ENCODE peak calls at places on chromosomes 1 and 21, in nine cellular contexts. G, Q, S, F, C, M, E, Z and D are unnamed samples.

GRCh38 chr1:209218986-209219385 is 364.5 kb upstream of the CAMK1G start:
- DNase-seq in G (no peak), Q (no peak), S (no peak), F (no peak), C (no peak), M (no peak), E (no peak), Z (peak; percentile 41), D (no peak)

GRCh38 chr1:185156321-185156853 is 366 bp downstream of the TRMT1L start:
- DNase-seq in G (no peak), Q (no peak), S (no peak), F (no peak), C (no peak), M (no peak), E (no peak), Z (no peak), D (no peak)

GRCh38 chr1:215523128-215523861 is 43.8 kb upstream of the KCTD3 start:
- DNase-seq in G (no peak), Q (no peak), S (no peak), F (no peak), C (no peak), M (no peak), E (no peak), Z (no peak), D (no peak)

GRCh38 chr21:38289697-38290096 is 32.9 kb downstream of the KCNJ15 start:
- DNase-seq in G (no peak), Q (no peak), S (no peak), F (peak; percentile 51), C (peak; percentile 65), M (no peak), E (no peak), Z (peak; percentile 95), D (peak; percentile 98)

GRCh38 chr1:84632975-84633427 is 57.3 kb downstream of the SSX2IP start:
- DNase-seq in G (no peak), Q (no peak), S (peak; percentile 30), F (no peak), C (no peak), M (no peak), E (no peak), Z (peak; percentile 49), D (peak; percentile 62)

GRCh38 chr1:209648366-209648765 is 3.9 kb downstream of the LAMB3 start:
- DNase-seq in G (no peak), Q (no peak), S (no peak), F (no peak), C (no peak), M (no peak), E (no peak), Z (no peak), D (no peak)

GRCh38 chr1:66704177-66704880 is 47.9 kb upstream of the DYNLT5 start:
- DNase-seq in G (no peak), Q (no peak), S (no peak), F (no peak), C (no peak), M (no peak), E (no peak), Z (no peak), D (no peak)

GRCh38 chr1:246151796-246152434 is 355.2 kb downstream of the SMYD3 start:
- DNase-seq in G (no peak), Q (no peak), S (no peak), F (no peak), C (no peak), M (no peak), E (no peak), Z (no peak), D (no peak)

GRCh38 chr1:21149862-21150432 is 26.8 kb downstream of the EIF4G3 start:
- DNase-seq in G (no peak), Q (no peak), S (no peak), F (no peak), C (no peak), M (no peak), E (peak; percentile 11), Z (peak; percentile 91), D (peak; percentile 55)

GRCh38 chr1:10071640-10072039 is 38.9 kb downstream of the UBE4B start:
- DNase-seq in G (no peak), Q (no peak), S (no peak), F (no peak), C (no peak), M (no peak), E (no peak), Z (no peak), D (no peak)

GRCh38 chr1:31614538-31615005 is 2.9 kb upstream of the HCRTR1 start:
- DNase-seq in G (no peak), Q (no peak), S (no peak), F (peak; percentile 51), C (no peak), M (no peak), E (no peak), Z (no peak), D (no peak)

GRCh38 chr1:205012416-205013140 is 30.4 kb upstream of the CNTN2 start:
- DNase-seq in G (no peak), Q (no peak), S (no peak), F (no peak), C (no peak), M (no peak), E (no peak), Z (no peak), D (no peak)

GRCh38 chr1:56710646-56711045 is 65.5 kb downstream of the PRKAA2 start:
- DNase-seq in G (no peak), Q (no peak), S (no peak), F (no peak), C (no peak), M (no peak), E (no peak), Z (peak; percentile 54), D (peak; percentile 38)

GRCh38 chr1:222995230-222995580 is 147.8 kb downstream of the TLR5 start:
- DNase-seq in G (no peak), Q (no peak), S (no peak), F (no peak), C (no peak), M (no peak), E (no peak), Z (no peak), D (peak; percentile 92)

GRCh38 chr1:942864-943533 is 16.1 kb downstream of the NOC2L start:
- DNase-seq in G (no peak), Q (peak; percentile 55), S (no peak), F (no peak), C (peak; percentile 93), M (no peak), E (no peak), Z (no peak), D (no peak)

GRCh38 chr1:7253118-7253480 is 467.8 kb downstream of the CAMTA1 start:
- DNase-seq in G (no peak), Q (no peak), S (no peak), F (no peak), C (no peak), M (no peak), E (no peak), Z (no peak), D (no peak)

GRCh38 chr1:183234660-183235476 is 48.8 kb downstream of the LAMC2 start:
- DNase-seq in G (no peak), Q (peak; percentile 56), S (peak; percentile 53), F (peak; percentile 90), C (peak; percentile 77), M (peak; percentile 73), E (peak; percentile 49), Z (peak; percentile 97), D (peak; percentile 100)

GRCh38 chr21:45258476-45258875 is 29.2 kb downstream of the POFUT2 start:
- DNase-seq in G (no peak), Q (no peak), S (peak; percentile 15), F (peak; percentile 15), C (peak; percentile 48), M (peak; percentile 66), E (no peak), Z (no peak), D (no peak)

GRCh38 chr1:212980123-212980800 is 29.9 kb downstream of the VASH2 start:
- DNase-seq in G (no peak), Q (peak; percentile 44), S (no peak), F (no peak), C (peak; percentile 80), M (no peak), E (no peak), Z (no peak), D (no peak)
- TF ChIP-seq CTCF in G (no peak), Q (peak; percentile 18), S (no peak), F (no peak), C (no peak), M (no peak), E (no peak), Z (no peak), D (no peak)

DNA sequence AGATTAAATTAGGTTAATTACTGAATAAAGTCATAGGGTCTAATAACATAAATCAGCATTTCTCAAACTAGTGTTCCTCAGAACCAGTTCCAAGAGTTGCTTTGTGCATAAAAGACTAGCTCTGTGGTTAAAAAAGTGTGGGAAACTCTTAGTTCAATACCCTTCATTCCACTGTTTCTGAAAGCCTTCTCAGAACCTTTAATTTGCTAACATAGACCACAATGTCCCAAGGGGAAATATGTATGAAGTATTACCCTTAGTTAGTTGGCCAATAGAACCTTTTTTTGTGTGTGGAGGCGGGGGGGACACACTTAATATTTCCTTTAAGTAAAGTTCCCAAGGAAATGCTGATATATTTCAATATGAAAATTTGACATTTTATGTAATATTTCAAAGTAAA is 20.4 kb downstream of the ODF2L start:
- DNase-seq in G (no peak), Q (no peak), S (no peak), F (no peak), C (no peak), M (no peak), E (no peak), Z (no peak), D (no peak)
- TF ChIP-seq CTCF in G (no peak), Q (no peak), S (no peak), F (no peak), C (no peak), M (no peak), E (no peak), Z (no peak), D (no peak)

GRCh38 chr1:170010443-170010842 is 64.1 kb downstream of the KIFAP3 start:
- DNase-seq in G (no peak), Q (no peak), S (peak; percentile 65), F (peak; percentile 51), C (peak; percentile 56), M (no peak), E (peak; percentile 33), Z (peak; percentile 14), D (peak; percentile 74)
- TF ChIP-seq CTCF in G (no peak), Q (peak; percentile 60), S (peak; percentile 46), F (peak; percentile 55), C (no peak), M (peak; percentile 37), E (peak; percentile 48), Z (peak; percentile 8), D (peak; percentile 54)

GRCh38 chr1:59361766-59362165 is 64.9 kb downstream of the FGGY start:
- DNase-seq in G (no peak), Q (peak; percentile 29), S (no peak), F (no peak), C (no peak), M (no peak), E (no peak), Z (no peak), D (no peak)

GRCh38 chr1:59359325-59359724 is 62.4 kb downstream of the FGGY start:
- DNase-seq in G (no peak), Q (no peak), S (no peak), F (no peak), C (no peak), M (no peak), E (no peak), Z (no peak), D (no peak)

GRCh38 chr1:59357645-59358044 is 60.8 kb downstream of the FGGY start:
- DNase-seq in G (no peak), Q (no peak), S (no peak), F (no peak), C (no peak), M (no peak), E (no peak), Z (no peak), D (no peak)

GRCh38 chr1:59360170-59360569 is 63.3 kb downstream of the FGGY start:
- DNase-seq in G (no peak), Q (no peak), S (no peak), F (no peak), C (peak; percentile 67), M (no peak), E (no peak), Z (peak; percentile 76), D (peak; percentile 69)

GRCh38 chr1:59360729-59361128 is 63.8 kb downstream of the FGGY start:
- DNase-seq in G (no peak), Q (no peak), S (no peak), F (no peak), C (no peak), M (no peak), E (no peak), Z (no peak), D (no peak)
- TF ChIP-seq CTCF in G (no peak), Q (no peak), S (no peak), F (no peak), C (no peak), M (no peak), E (no peak), Z (no peak), D (no peak)